ENCODE peak calls at places on chromosomes 1 and 21, in nine cellular contexts. F is CD8-positive, alpha-beta T cell; Z is thoracic aorta; B is astrocyte of the spinal cord; Q is AG09309; W is right lobe of liver; U is ovary; C is A549; K is cardiac muscle cell. T is an unnamed sample.

GRCh38 chr1:8083739-8084484 is 57.8 kb upstream of the ERRFI1 start:
- DNase-seq in F (no peak), Z (no peak), B (peak; percentile 62), Q (no peak), W (no peak), U (no peak), C (no peak), K (peak; percentile 67), T (no peak)

GRCh38 chr1:53198241-53198651 is 1.6 kb downstream of the CPT2 start:
- DNase-seq in F (no peak), Z (no peak), B (no peak), Q (peak; percentile 54), W (no peak), U (no peak), C (no peak), K (peak; percentile 46), T (no peak)

GRCh38 chr1:17735791-17736190 is 19.3 kb upstream of the ACTL8 start:
- DNase-seq in F (no peak), Z (no peak), B (no peak), Q (no peak), W (no peak), U (no peak), C (no peak), K (no peak), T (no peak)

GRCh38 chr1:114081145-114082046 is 72.3 kb downstream of the SYT6 start:
- DNase-seq in F (no peak), Z (no peak), B (no peak), Q (no peak), W (peak; percentile 26), U (peak; percentile 43), C (no peak), K (no peak), T (no peak)

GRCh38 chr1:167627865-167628641 is 2.0 kb upstream of the RCSD1 start:
- DNase-seq in F (peak; percentile 73), Z (no peak), B (no peak), Q (no peak), W (no peak), U (no peak), C (no peak), K (no peak), T (no peak)

GRCh38 chr1:160629286-160630210 is 17.3 kb downstream of the SLAMF1 start:
- DNase-seq in F (peak; percentile 87), Z (no peak), B (no peak), Q (no peak), W (peak; percentile 39), U (no peak), C (no peak), K (no peak), T (no peak)

GRCh38 chr1:22654692-22655091 is 1.7 kb downstream of the C1QB start:
- DNase-seq in F (no peak), Z (no peak), B (no peak), Q (no peak), W (no peak), U (no peak), C (peak; percentile 25), K (no peak), T (no peak)

GRCh38 chr1:223189903-223190724 is 47.1 kb upstream of the TLR5 start:
- DNase-seq in F (peak; percentile 54), Z (no peak), B (peak; percentile 42), Q (peak; percentile 49), W (no peak), U (no peak), C (peak; percentile 13), K (no peak), T (no peak)

GRCh38 chr1:29499101-29499650 is 262.9 kb downstream of the PTPRU start:
- DNase-seq in F (no peak), Z (no peak), B (no peak), Q (no peak), W (peak; percentile 2), U (no peak), C (no peak), K (no peak), T (no peak)

GRCh38 chr1:39926343-39926769 is 24.6 kb upstream of the MYCL start:
- DNase-seq in F (no peak), Z (no peak), B (peak; percentile 35), Q (no peak), W (peak; percentile 58), U (no peak), C (no peak), K (peak; percentile 56), T (peak; percentile 38)

GRCh38 chr1:201649776-201650607 is 111.1 kb downstream of the NAV1 start:
- DNase-seq in F (no peak), Z (peak; percentile 42), B (peak; percentile 86), Q (no peak), W (peak; percentile 45), U (peak; percentile 84), C (peak; percentile 44), K (peak; percentile 85), T (no peak)

GRCh38 chr1:31425301-31426081 is 12.5 kb downstream of the SERINC2 start:
- DNase-seq in F (no peak), Z (no peak), B (no peak), Q (no peak), W (no peak), U (no peak), C (no peak), K (no peak), T (no peak)

GRCh38 chr21:45513003-45513706 is 29.1 kb downstream of the SLC19A1 start:
- DNase-seq in F (peak; percentile 15), Z (no peak), B (no peak), Q (no peak), W (peak; percentile 37), U (peak; percentile 38), C (no peak), K (no peak), T (no peak)

GRCh38 chr1:245108909-245109308 is 45.9 kb upstream of the KIF26B start:
- DNase-seq in F (no peak), Z (no peak), B (no peak), Q (no peak), W (no peak), U (no peak), C (no peak), K (no peak), T (no peak)

DNA sequence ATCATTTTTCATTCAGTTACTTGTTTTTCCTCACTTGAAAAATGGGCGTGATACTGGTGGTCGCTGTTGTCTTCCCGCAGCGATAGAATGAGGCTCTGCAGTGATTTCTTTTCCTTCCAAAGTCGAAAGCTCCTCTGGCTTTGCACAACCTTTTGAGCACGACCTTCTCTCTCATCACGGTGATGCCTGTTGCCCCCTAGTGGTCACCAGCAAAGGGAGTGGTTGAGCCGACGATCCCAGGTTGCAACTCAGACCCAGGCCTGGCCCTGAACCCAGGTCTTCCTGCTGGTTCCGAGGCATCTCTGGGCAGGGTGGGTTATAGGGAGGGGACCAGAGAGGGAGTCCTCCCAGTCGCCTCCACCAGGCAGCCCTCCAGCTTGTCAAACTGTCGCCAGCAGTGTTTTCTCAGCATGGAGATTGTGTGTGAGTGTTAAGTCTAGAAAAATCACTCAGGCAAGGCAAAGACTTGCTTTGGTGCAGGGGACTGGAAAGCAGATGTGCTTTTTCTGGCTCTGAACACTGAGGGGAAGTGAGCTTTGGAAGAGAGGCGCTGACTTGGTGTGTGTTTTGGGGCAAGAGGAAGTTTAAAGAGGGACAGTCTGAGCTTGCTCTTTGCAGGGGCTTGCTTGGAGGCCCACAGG is 285.3 kb downstream of the CAMTA1 start:
- DNase-seq in F (peak; percentile 48), Z (no peak), B (peak; percentile 63), Q (peak; percentile 23), W (peak; percentile 61), U (peak; percentile 70), C (peak; percentile 52), K (peak; percentile 80), T (peak; percentile 4)
- H3K4me3 ChIP-seq in F (no peak overlapping the region), Z (peak overlapping the region; percentile 70), B (peak overlapping the region; percentile 28), Q (peak overlapping the region; percentile 43), W (peak overlapping the region; percentile 36), U (peak overlapping the region; percentile 9), C (no peak overlapping the region), K (peak overlapping the region; percentile 8), T (peak overlapping the region; percentile 51)

GRCh38 chr1:52140633-52141512 is 1.0 kb upstream of the ZFYVE9 start:
- DNase-seq in F (no peak), Z (no peak), B (peak; percentile 13), Q (no peak), W (no peak), U (no peak), C (no peak), K (peak; percentile 6), T (no peak)

GRCh38 chr1:52142220-52143153 is 598 bp downstream of the ZFYVE9 start:
- DNase-seq in F (peak; percentile 26), Z (no peak), B (peak; percentile 62), Q (no peak), W (peak; percentile 65), U (peak; percentile 67), C (no peak), K (peak; percentile 71), T (no peak)

GRCh38 chr1:52139817-52140540 is 1.9 kb upstream of the ZFYVE9 start:
- DNase-seq in F (peak; percentile 24), Z (no peak), B (peak; percentile 85), Q (peak; percentile 81), W (no peak), U (no peak), C (no peak), K (peak; percentile 92), T (peak; percentile 65)

GRCh38 chr1:52145137-52145536 is 3.2 kb downstream of the ZFYVE9 start:
- DNase-seq in F (no peak), Z (no peak), B (no peak), Q (no peak), W (no peak), U (no peak), C (no peak), K (no peak), T (no peak)

GRCh38 chr1:52141513-52142219 is at the start of gene ZFYVE9:
- DNase-seq in F (peak; percentile 65), Z (no peak), B (peak; percentile 74), Q (no peak), W (peak; percentile 84), U (peak; percentile 89), C (peak; percentile 41), K (peak; percentile 90), T (no peak)
- TF ChIP-seq CTCF in F (peak; percentile 59), Z (peak; percentile 54), B (peak; percentile 50), Q (peak; percentile 50), W (peak; percentile 93), U (peak; percentile 92), C (peak; percentile 78), K (peak; percentile 40), T (peak; percentile 47)

DNA sequence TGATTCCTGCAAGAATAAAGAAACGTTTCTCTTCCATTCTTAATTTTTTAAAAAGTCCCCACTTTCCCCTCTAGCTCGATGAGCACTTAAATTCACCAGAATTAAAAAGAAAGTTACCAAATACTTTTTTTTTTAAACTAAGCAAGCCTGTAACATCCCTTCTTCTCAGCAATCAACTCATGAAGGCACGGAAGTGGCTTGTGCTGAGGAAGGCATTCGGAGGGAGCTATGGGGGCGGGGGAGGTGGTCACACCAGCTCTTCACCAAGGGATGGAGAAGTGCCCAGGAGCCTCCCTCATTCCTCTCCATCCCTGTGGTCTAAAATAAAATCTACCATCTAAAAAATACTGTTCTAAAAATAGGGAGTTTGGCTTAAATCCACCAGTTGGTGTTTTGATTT is 61.3 kb downstream of the GADD45A start:
- DNase-seq in F (no peak), Z (no peak), B (peak; percentile 31), Q (no peak), W (no peak), U (peak; percentile 62), C (no peak), K (peak; percentile 66), T (no peak)
- H3K4me3 ChIP-seq in F (no peak overlapping the region), Z (peak overlapping the region; percentile 31), B (no peak overlapping the region), Q (no peak overlapping the region), W (no peak overlapping the region), U (no peak overlapping the region), C (no peak overlapping the region), K (no peak overlapping the region), T (no peak overlapping the region)

DNA sequence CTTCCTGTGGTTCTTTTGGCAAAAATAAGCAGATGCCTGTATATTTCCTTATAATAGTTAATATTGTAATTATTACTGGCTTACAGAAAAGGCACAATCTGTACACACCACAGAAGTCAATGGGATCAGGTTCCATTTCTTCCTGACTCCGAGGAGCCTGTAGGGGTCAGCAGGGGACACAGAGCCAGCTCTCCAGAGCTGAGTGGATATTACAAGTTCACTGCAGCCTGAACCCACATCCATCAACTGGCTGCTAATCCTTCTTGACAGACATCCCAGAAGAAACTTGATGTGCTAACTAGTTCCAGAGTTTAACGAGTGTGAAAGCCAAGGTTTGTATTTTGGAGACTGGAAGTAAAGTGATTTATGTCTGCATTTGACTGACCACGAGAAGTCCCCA is 203.8 kb downstream of the LMX1A start:
- DNase-seq in F (no peak), Z (no peak), B (no peak), Q (no peak), W (no peak), U (no peak), C (no peak), K (no peak), T (no peak)
- TF ChIP-seq CTCF in F (no peak), Z (no peak), B (no peak), Q (no peak), W (peak; percentile 19), U (no peak), C (peak; percentile 16), K (peak; percentile 8), T (peak; percentile 23)

T was measured in epithelial cell of proximal tubule.